ENCODE peak calls at places on chromosomes 1 and 21, in five cellular contexts. D is thoracic aorta, B is colonic mucosa, Z is brain microvascular endothelial cell, L is prostate gland. P is an unnamed sample.

GRCh38 chr1:32798191-32798590 is 19.0 kb downstream of the YARS1 start:
- DNase-seq in D (no peak), B (no peak), Z (peak), L (no peak), P (no peak)

GRCh38 chr1:38701088-38701487 is 158.5 kb downstream of the RRAGC start:
- DNase-seq in D (no peak), B (no peak), Z (no peak), L (no peak), P (no peak)

GRCh38 chr21:45164124-45164511 is 89.7 kb downstream of the ADARB1 start:
- DNase-seq in D (no peak), B (no peak), Z (no peak), L (no peak), P (peak)

GRCh38 chr1:110281363-110282290 is 57.5 kb upstream of the RBM15 start:
- DNase-seq in D (no peak), B (no peak), Z (no peak), L (no peak), P (no peak)

GRCh38 chr1:159296697-159297375 is 5.3 kb upstream of the FCER1A start:
- DNase-seq in D (no peak), B (no peak), Z (no peak), L (no peak), P (no peak)

GRCh38 chr1:223531742-223532341 is 133.7 kb downstream of the CAPN8 start:
- DNase-seq in D (no peak), B (peak), Z (peak), L (peak), P (peak)

GRCh38 chr1:227728059-227728891 is 6.8 kb downstream of the JMJD4 start:
- DNase-seq in D (peak), B (peak), Z (peak), L (peak), P (peak)

GRCh38 chr1:19682257-19682656 is 17.6 kb downstream of the HTR6 start:
- DNase-seq in D (no peak), B (no peak), Z (peak), L (no peak), P (no peak)

GRCh38 chr21:38921511-38922215 is 115.9 kb downstream of the ETS2 start:
- DNase-seq in D (no peak), B (peak), Z (no peak), L (no peak), P (no peak)

GRCh38 chr1:64001038-64001437 is 202.4 kb upstream of the UBE2U start:
- DNase-seq in D (no peak), B (no peak), Z (no peak), L (no peak), P (no peak)

GRCh38 chr1:246631426-246631825 is 65.2 kb downstream of the CNST start:
- DNase-seq in D (no peak), B (no peak), Z (peak), L (no peak), P (no peak)

GRCh38 chr21:46001821-46002681 is 20.5 kb downstream of the COL6A1 start:
- DNase-seq in D (no peak), B (peak), Z (no peak), L (peak), P (no peak)

GRCh38 chr1:213070399-213070798 is 19.4 kb downstream of the RPS6KC1 start:
- DNase-seq in D (no peak), B (no peak), Z (peak), L (peak), P (no peak)

GRCh38 chr1:183058835-183059234 is 35.6 kb downstream of the LAMC1 start:
- DNase-seq in D (no peak), B (no peak), Z (peak), L (no peak), P (no peak)

GRCh38 chr1:66160719-66161118 is 368.0 kb downstream of the PDE4B start:
- DNase-seq in D (no peak), B (no peak), Z (no peak), L (no peak), P (no peak)

DNA sequence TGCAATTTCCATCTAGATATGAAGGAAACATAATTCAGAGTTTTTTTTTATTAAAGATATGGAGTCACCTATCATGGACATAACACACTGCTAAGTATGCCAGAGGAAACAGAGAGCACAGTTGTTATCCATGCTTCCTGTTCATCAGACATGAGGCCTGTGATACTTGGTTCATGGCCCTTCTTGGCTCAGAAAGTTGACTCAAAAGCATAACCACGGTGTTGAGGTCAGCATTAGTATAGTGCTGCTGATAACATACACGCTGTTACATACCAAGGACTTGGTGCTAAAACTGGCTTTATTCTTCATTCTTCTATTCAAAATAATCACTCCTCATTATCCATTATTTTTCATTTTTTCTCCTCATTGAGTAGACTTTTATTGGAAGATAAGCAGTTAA is 464.0 kb downstream of the ADGRL2 start:
- DNase-seq in D (no peak), B (no peak), Z (no peak), L (no peak), P (no peak)
- H3K27ac ChIP-seq in D (no peak), B (no peak), Z (no peak), L (no peak), P (no peak)

GRCh38 chr21:36080386-36080785 is 10.6 kb downstream of the CBR1 start:
- DNase-seq in D (no peak), B (no peak), Z (no peak), L (peak), P (no peak)

GRCh38 chr21:36077758-36078157 is 7.9 kb downstream of the CBR1 start:
- DNase-seq in D (no peak), B (no peak), Z (no peak), L (no peak), P (no peak)

GRCh38 chr21:36082140-36082742 is 12.4 kb downstream of the CBR1 start:
- DNase-seq in D (no peak), B (no peak), Z (no peak), L (no peak), P (no peak)

GRCh38 chr21:36079010-36079649 is 9.3 kb downstream of the CBR1 start:
- DNase-seq in D (no peak), B (peak), Z (peak), L (no peak), P (peak)

GRCh38 chr21:36079671-36080070 is 9.8 kb downstream of the CBR1 start:
- DNase-seq in D (no peak), B (no peak), Z (no peak), L (no peak), P (no peak)
- H3K27ac ChIP-seq in D (no peak), B (no peak), Z (no peak), L (no peak), P (no peak)

GRCh38 chr1:207009182-207009850 is 23.2 kb downstream of the C1orf116 start:
- DNase-seq in D (no peak), B (peak), Z (no peak), L (no peak), P (no peak)

GRCh38 chr1:207004931-207005830 is 27.4 kb downstream of the C1orf116 start:
- DNase-seq in D (no peak), B (peak), Z (peak), L (no peak), P (no peak)

GRCh38 chr1:207006914-207007313 is 25.6 kb downstream of the C1orf116 start:
- DNase-seq in D (no peak), B (no peak), Z (no peak), L (no peak), P (no peak)

GRCh38 chr1:207009945-207010344 is 22.6 kb downstream of the C1orf116 start:
- DNase-seq in D (no peak), B (no peak), Z (no peak), L (peak), P (no peak)

DNA sequence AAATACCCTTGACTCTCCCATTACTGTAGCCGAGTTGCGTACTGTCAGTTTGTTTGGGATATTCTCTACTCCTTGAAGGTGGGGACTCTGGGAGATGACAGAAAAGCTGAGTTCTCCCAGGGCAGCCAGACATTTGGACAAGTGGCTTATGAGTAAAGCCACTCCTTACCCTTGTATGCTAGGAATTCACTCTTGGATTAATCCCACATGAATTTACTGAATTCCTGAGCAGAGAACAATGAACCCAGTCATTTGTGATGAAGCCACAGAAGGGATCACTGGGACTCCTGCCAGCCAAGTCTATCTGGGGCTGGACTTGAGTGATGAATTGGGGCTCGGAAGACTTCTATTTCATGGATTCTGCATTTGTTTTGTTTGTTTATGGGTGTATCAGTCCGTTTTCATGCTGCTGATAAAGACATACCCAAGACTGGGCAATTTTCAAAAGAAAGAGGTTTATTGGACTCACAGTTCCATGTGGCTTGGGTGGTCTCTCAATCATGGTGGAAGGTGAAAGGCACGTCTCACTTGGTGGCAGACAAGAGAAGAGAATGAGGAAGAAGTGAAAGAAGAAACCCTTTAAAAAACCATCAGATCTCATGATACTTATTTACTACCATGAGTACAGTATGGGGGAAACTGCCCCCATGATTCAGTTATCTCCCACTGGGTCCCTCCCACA is 25.1 kb downstream of the C1orf116 start:
- DNase-seq in D (no peak), B (no peak), Z (peak), L (peak), P (no peak)
- H3K27ac ChIP-seq in D (no peak), B (no peak), Z (peak), L (peak), P (no peak)

DNA sequence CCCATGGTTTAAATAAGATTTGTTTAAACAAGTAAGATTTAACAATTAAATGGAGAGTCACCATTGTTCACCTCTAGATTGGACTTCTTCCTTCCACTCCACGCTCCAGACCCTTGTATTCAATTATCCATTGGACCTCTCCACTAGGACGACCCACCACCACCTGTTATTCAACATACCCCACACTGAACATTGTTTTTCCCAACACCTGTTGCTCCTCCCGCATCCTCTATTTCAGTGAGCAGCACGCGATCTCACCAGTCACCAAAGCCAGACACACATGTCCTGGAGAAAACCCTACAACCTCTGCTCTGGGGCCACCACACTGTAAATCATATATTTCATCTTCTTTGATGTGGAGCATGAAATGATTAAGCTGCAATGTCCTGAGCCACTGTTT is 28.6 kb downstream of the ATP8B2 start:
- DNase-seq in D (no peak), B (no peak), Z (no peak), L (no peak), P (no peak)
- H3K27ac ChIP-seq in D (no peak), B (peak), Z (no peak), L (no peak), P (no peak)

DNA sequence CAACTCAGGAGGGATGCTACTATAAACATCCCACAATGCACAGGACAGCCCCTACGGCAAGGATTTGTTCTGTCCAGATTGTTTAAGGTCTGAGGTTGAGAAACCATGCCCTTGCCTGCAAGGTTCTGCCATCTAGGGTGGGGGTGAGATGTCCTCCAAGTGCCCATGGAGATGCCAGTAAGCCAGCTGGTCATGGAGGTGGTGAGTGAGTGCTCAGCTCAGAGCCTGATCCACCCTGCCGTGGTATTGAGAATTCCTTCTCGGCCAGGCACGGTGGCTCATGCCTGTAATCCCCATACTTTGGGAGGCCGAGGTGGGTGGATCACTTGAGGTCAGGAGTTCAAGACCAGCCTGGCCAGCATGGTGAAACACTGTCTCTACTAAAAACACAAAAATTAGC is 13.3 kb upstream of the CTRC start:
- DNase-seq in D (no peak), B (no peak), Z (no peak), L (no peak), P (no peak)
- H3K27ac ChIP-seq in D (no peak), B (peak), Z (no peak), L (peak), P (no peak)

GRCh38 chr1:199242162-199242561 is 603.3 kb downstream of the PTPRC start:
- DNase-seq in D (no peak), B (no peak), Z (no peak), L (no peak), P (no peak)
- H3K27ac ChIP-seq in D (no peak), B (no peak), Z (no peak), L (no peak), P (no peak)

DNA sequence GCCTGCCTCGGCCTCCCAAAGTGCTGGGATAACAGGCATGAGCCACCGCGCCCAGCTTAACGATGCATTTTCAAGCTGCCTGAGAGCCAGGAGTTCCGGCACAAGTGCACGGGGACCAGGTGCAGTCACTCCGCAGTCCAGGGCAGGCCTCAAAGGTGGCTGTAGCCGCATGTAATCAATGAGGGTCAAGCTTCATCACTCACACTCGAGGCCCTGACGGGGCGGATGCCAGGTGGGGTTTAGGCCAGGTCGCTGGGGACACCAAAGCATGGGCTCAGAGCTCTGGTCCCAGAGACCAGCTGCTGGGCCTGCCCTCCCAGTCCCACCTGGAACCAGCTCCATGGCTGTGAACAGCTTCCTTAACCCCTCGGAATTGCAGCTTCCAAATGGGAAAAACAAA is 26.1 kb upstream of the GPR153 start:
- DNase-seq in D (no peak), B (no peak), Z (no peak), L (no peak), P (no peak)
- H3K27ac ChIP-seq in D (no peak), B (no peak), Z (no peak), L (no peak), P (no peak)

GRCh38 chr1:198934414-198934813 is 295.6 kb downstream of the PTPRC start:
- DNase-seq in D (no peak), B (no peak), Z (no peak), L (no peak), P (no peak)
- H3K27ac ChIP-seq in D (no peak), B (no peak), Z (peak), L (no peak), P (peak)

DNA sequence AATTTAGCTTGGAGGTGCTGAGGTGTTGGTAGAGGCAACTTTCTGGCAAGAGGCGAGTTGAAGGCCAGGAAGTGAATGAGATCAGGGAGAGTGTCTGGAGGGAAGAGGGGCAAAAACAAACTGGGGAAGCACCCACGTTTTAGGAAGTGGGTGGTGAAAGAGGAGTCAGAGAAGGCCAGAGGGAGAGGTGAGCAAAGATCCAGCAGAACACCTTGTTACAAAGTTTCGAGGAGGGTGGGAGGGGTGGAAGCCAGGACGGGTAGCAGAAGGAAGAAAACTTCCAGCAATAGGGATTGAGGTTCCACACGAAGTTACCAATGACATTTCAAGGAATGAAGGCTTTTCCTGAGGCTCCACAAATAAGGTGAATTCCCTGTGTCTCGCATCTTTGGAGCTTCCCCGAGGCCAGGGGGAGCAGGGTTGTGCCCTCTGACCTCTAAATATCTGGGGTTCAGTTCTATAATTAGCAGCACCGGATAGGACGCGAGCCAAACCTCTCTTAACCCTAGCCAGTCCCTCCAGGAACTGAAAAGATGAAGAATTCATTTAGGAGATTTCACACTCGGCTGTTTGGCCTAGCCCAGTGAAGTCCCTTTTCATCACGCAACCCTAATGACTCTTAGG is 578 bp upstream of the SESN2 start:
- DNase-seq in D (no peak), B (no peak), Z (no peak), L (no peak), P (no peak)
- H3K27ac ChIP-seq in D (peak), B (no peak), Z (peak), L (no peak), P (peak)